ENCODE peak calls at places on chromosomes 1 and 21, in six cellular contexts. One of them, this sample, is unnamed.

GRCh38 chr1:99441234-99442095 is 177.2 kb downstream of the PLPPR4 start:
- DNase-seq in fibroblast of mammary gland: peak; percentile 48
- DNase-seq in A549: no peak
- DNase-seq in GM23338: no peak
- DNase-seq in fibroblast of pulmonary artery: peak; percentile 30
- DNase-seq in AG09309: peak; percentile 61
- DNase-seq in this sample: no peak

GRCh38 chr1:2237773-2238172 is 9.7 kb downstream of the SKI start:
- DNase-seq in AG09309: no peak
- DNase-seq in fibroblast of mammary gland: peak; percentile 47
- DNase-seq in fibroblast of pulmonary artery: no peak
- DNase-seq in A549: no peak
- DNase-seq in GM23338: peak; percentile 65
- DNase-seq in this sample: no peak

GRCh38 chr21:21851657-21852056 is 853.4 kb downstream of the NCAM2 start:
- DNase-seq in fibroblast of mammary gland: peak; percentile 20
- DNase-seq in fibroblast of pulmonary artery: peak; percentile 26
- DNase-seq in GM23338: no peak
- DNase-seq in AG09309: no peak
- DNase-seq in A549: no peak
- DNase-seq in this sample: peak; percentile 54

GRCh38 chr1:159005676-159006075 is 4.0 kb upstream of the IFI16 start:
- DNase-seq in AG09309: no peak
- DNase-seq in A549: no peak
- DNase-seq in GM23338: peak; percentile 53
- DNase-seq in fibroblast of pulmonary artery: peak; percentile 83
- DNase-seq in fibroblast of mammary gland: peak; percentile 42
- DNase-seq in this sample: no peak

GRCh38 chr1:11648039-11648438 is 6.2 kb downstream of the FBXO2 start:
- DNase-seq in A549: no peak
- DNase-seq in fibroblast of pulmonary artery: no peak
- DNase-seq in AG09309: no peak
- DNase-seq in fibroblast of mammary gland: no peak
- DNase-seq in GM23338: no peak
- DNase-seq in this sample: no peak

GRCh38 chr1:210250998-210251679 is 18.5 kb downstream of the SERTAD4 start:
- DNase-seq in AG09309: no peak
- DNase-seq in fibroblast of mammary gland: no peak
- DNase-seq in GM23338: peak; percentile 85
- DNase-seq in fibroblast of pulmonary artery: no peak
- DNase-seq in A549: peak; percentile 53
- DNase-seq in this sample: no peak

GRCh38 chr1:31588751-31589515 is 12.6 kb downstream of the TINAGL1 start:
- DNase-seq in AG09309: no peak
- DNase-seq in fibroblast of mammary gland: no peak
- DNase-seq in fibroblast of pulmonary artery: no peak
- DNase-seq in GM23338: peak; percentile 76
- DNase-seq in A549: no peak
- DNase-seq in this sample: no peak

GRCh38 chr1:11479375-11479979 is 522 bp downstream of the DISP3 start:
- DNase-seq in GM23338: peak; percentile 33
- DNase-seq in fibroblast of mammary gland: no peak
- DNase-seq in fibroblast of pulmonary artery: no peak
- DNase-seq in A549: no peak
- DNase-seq in AG09309: no peak
- DNase-seq in this sample: no peak

GRCh38 chr1:19465123-19465522 is 20.2 kb downstream of the CAPZB start:
- DNase-seq in AG09309: no peak
- DNase-seq in fibroblast of mammary gland: peak; percentile 94
- DNase-seq in A549: no peak
- DNase-seq in GM23338: no peak
- DNase-seq in fibroblast of pulmonary artery: peak; percentile 72
- DNase-seq in this sample: no peak

GRCh38 chr1:30778156-30778978 is 20.8 kb upstream of the LAPTM5 start:
- DNase-seq in fibroblast of pulmonary artery: peak; percentile 87
- DNase-seq in AG09309: peak; percentile 45
- DNase-seq in fibroblast of mammary gland: peak; percentile 90
- DNase-seq in GM23338: no peak
- DNase-seq in A549: no peak
- DNase-seq in this sample: peak; percentile 34

GRCh38 chr1:73205294-73205973 is 923.1 kb upstream of the NEGR1 start:
- DNase-seq in AG09309: no peak
- DNase-seq in A549: no peak
- DNase-seq in GM23338: peak; percentile 44
- DNase-seq in fibroblast of pulmonary artery: no peak
- DNase-seq in fibroblast of mammary gland: no peak
- DNase-seq in this sample: no peak

GRCh38 chr1:114505148-114505561 is 5.8 kb downstream of the TRIM33 start:
- DNase-seq in GM23338: no peak
- DNase-seq in fibroblast of mammary gland: no peak
- DNase-seq in AG09309: no peak
- DNase-seq in A549: no peak
- DNase-seq in fibroblast of pulmonary artery: no peak
- DNase-seq in this sample: peak; percentile 87
- TF ChIP-seq CTCF in GM23338: no peak
- TF ChIP-seq CTCF in fibroblast of mammary gland: no peak
- TF ChIP-seq CTCF in AG09309: no peak
- TF ChIP-seq CTCF in A549: no peak
- TF ChIP-seq CTCF in fibroblast of pulmonary artery: no peak
- TF ChIP-seq CTCF in this sample: no peak

GRCh38 chr1:232751393-232752140 is 53.6 kb upstream of the MAP10 start:
- DNase-seq in A549: no peak
- DNase-seq in fibroblast of pulmonary artery: no peak
- DNase-seq in GM23338: no peak
- DNase-seq in fibroblast of mammary gland: no peak
- DNase-seq in AG09309: no peak
- DNase-seq in this sample: no peak
- H3K4me3 ChIP-seq in A549: no peak overlapping the region
- H3K4me3 ChIP-seq in fibroblast of pulmonary artery: no peak overlapping the region
- H3K4me3 ChIP-seq in GM23338: no peak overlapping the region
- H3K4me3 ChIP-seq in fibroblast of mammary gland: no peak overlapping the region
- H3K4me3 ChIP-seq in AG09309: no peak overlapping the region
- H3K4me3 ChIP-seq in this sample: no peak overlapping the region

DNA sequence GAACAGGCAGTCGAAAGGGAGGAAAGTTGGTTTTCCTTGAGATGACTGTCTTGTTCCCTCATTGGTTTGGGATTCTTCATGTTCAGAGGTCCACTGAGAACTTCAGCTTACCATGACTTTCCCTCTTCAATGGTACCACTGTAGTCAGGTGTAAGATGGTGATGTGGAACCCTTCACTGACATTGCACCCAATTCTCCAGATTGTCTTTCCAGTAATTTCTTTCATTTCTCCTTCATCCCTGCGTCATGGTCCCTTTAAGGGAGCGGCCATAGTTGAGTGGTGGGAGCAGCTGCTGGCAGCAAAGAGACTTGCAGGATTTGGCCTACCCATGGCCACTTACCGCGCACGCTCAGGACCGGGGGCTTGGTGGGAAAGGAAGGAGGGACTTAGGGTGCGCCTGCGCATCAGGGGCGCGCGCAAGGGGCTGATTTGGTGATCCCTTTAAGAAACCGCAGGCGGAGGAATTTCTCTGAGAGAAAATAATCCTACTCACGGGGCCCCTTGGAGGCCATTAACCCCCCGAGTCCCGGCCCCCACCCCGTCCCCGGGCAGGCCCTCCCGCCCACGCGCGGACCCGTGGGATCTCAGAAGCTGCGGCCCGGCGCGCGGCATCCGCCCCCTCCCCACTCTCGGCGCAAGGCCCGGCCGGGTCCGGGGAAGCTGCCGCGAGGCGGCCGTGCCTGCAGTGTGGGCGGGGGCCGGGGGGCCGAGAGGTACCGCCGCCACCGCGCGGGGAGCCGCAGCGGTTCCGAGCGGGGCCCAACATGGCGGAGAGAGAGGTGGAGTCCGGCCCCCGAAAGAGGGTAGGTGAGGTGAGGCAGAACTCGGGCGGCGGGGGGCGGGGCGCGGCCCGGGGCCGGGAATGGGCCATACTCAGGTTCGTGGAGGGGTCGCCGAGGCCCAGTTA is at the start of gene ZMYM4:
- DNase-seq in fibroblast of mammary gland: peak; percentile 98
- DNase-seq in AG09309: peak; percentile 97
- DNase-seq in GM23338: peak; percentile 98
- DNase-seq in A549: peak; percentile 90
- DNase-seq in fibroblast of pulmonary artery: peak; percentile 99
- DNase-seq in this sample: peak; percentile 95
- TF ChIP-seq CTCF in fibroblast of mammary gland: no peak
- TF ChIP-seq CTCF in AG09309: no peak
- TF ChIP-seq CTCF in GM23338: no peak
- TF ChIP-seq CTCF in A549: no peak
- TF ChIP-seq CTCF in fibroblast of pulmonary artery: no peak
- TF ChIP-seq CTCF in this sample: no peak

GRCh38 chr1:206419250-206419649 is 51.0 kb upstream of the IKBKE start:
- DNase-seq in A549: no peak
- DNase-seq in fibroblast of mammary gland: peak; percentile 10
- DNase-seq in fibroblast of pulmonary artery: no peak
- DNase-seq in AG09309: no peak
- DNase-seq in GM23338: peak; percentile 8
- DNase-seq in this sample: no peak
- H3K4me3 ChIP-seq in A549: no peak overlapping the region
- H3K4me3 ChIP-seq in fibroblast of mammary gland: no peak overlapping the region
- H3K4me3 ChIP-seq in fibroblast of pulmonary artery: no peak overlapping the region
- H3K4me3 ChIP-seq in AG09309: no peak overlapping the region
- H3K4me3 ChIP-seq in GM23338: no peak overlapping the region
- H3K4me3 ChIP-seq in this sample: no peak overlapping the region

GRCh38 chr1:204216236-204216635 is 2.4 kb upstream of the GOLT1A start:
- DNase-seq in fibroblast of pulmonary artery: no peak
- DNase-seq in AG09309: no peak
- DNase-seq in fibroblast of mammary gland: no peak
- DNase-seq in GM23338: no peak
- DNase-seq in A549: no peak
- DNase-seq in this sample: no peak

GRCh38 chr1:204216880-204217647 is 3.3 kb upstream of the GOLT1A start:
- DNase-seq in AG09309: no peak
- DNase-seq in fibroblast of mammary gland: no peak
- DNase-seq in A549: no peak
- DNase-seq in GM23338: no peak
- DNase-seq in fibroblast of pulmonary artery: no peak
- DNase-seq in this sample: no peak

GRCh38 chr1:204211021-204211420 is 2.8 kb downstream of the GOLT1A start:
- DNase-seq in fibroblast of pulmonary artery: no peak
- DNase-seq in AG09309: no peak
- DNase-seq in A549: no peak
- DNase-seq in GM23338: no peak
- DNase-seq in fibroblast of mammary gland: no peak
- DNase-seq in this sample: no peak

GRCh38 chr1:204212715-204213114 is 1.1 kb downstream of the GOLT1A start:
- DNase-seq in AG09309: no peak
- DNase-seq in fibroblast of mammary gland: no peak
- DNase-seq in GM23338: no peak
- DNase-seq in A549: no peak
- DNase-seq in fibroblast of pulmonary artery: no peak
- DNase-seq in this sample: no peak

GRCh38 chr1:204213668-204214662 is at the start of gene GOLT1A:
- DNase-seq in AG09309: peak; percentile 76
- DNase-seq in fibroblast of pulmonary artery: peak; percentile 79
- DNase-seq in GM23338: peak; percentile 95
- DNase-seq in A549: peak; percentile 78
- DNase-seq in fibroblast of mammary gland: peak; percentile 84
- DNase-seq in this sample: peak; percentile 69
- TF ChIP-seq CTCF in AG09309: peak; percentile 91
- TF ChIP-seq CTCF in fibroblast of pulmonary artery: peak; percentile 78
- TF ChIP-seq CTCF in GM23338: peak; percentile 83
- TF ChIP-seq CTCF in A549: peak; percentile 84
- TF ChIP-seq CTCF in fibroblast of mammary gland: peak; percentile 92
- TF ChIP-seq CTCF in this sample: peak; percentile 91

DNA sequence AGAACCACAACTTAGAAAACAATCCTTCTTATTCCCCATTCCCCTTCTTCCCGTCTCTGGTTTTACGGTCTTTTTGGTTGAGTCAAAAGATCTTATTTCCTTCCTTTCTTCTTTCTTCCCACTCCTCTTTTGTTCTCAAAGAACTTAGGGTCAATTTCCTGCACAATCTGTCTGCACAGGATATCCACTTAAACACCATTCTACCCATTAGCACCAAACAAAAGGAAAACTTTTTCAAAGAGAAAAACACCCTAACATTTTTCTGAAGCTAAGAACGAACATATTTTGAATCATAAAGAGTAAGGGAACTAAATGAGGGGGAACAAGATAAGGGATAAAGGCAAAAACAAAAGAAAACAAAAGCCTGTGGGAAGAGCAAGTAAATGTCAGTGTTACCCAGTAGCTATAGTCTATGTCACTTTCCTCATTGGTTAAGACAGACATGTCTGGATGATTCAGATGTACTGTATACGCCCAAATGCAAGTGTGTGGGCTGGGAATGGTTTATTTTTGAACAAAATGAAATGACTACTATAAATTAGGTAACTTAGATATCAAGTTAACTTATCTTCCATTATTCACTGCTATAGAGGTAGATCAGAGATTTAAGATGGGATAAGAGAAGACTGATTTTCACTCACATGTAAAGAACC is 59.8 kb downstream of the TOR3A start:
- DNase-seq in fibroblast of mammary gland: peak; percentile 90
- DNase-seq in fibroblast of pulmonary artery: peak; percentile 83
- DNase-seq in A549: no peak
- DNase-seq in AG09309: peak; percentile 53
- DNase-seq in GM23338: no peak
- DNase-seq in this sample: no peak
- H3K4me3 ChIP-seq in fibroblast of mammary gland: peak overlapping the region; percentile 91
- H3K4me3 ChIP-seq in fibroblast of pulmonary artery: peak overlapping the region; percentile 88
- H3K4me3 ChIP-seq in A549: peak overlapping the region; percentile 39
- H3K4me3 ChIP-seq in AG09309: peak overlapping the region; percentile 58
- H3K4me3 ChIP-seq in GM23338: no peak overlapping the region
- H3K4me3 ChIP-seq in this sample: no peak overlapping the region